ENCODE peak calls at places on chromosomes 3 and 15, in six cellular contexts. Y, A, P, N, T and E are unnamed samples.
A peak's percentile ranks its signal among the peaks of the same experiment; 100 is the strongest.

GRCh38 chr3:194272861-194273266 is 78.3 kb downstream of the CPN2 start:
- DNase-seq in Y (peak; percentile 87), A (no peak), P (no peak), N (no peak), T (no peak), E (no peak)

GRCh38 chr3:42510325-42510724 is 7.9 kb downstream of the VIPR1 start:
- DNase-seq in Y (no peak), A (no peak), P (no peak), N (no peak), T (no peak), E (peak; percentile 93)

GRCh38 chr3:73324203-73325155 is 263.0 kb downstream of the EBLN2 start:
- DNase-seq in Y (peak; percentile 7), A (no peak), P (peak; percentile 11), N (no peak), T (no peak), E (no peak)

GRCh38 chr15:49813615-49814014 is 192.8 kb downstream of the DTWD1 start:
- DNase-seq in Y (no peak), A (no peak), P (no peak), N (no peak), T (no peak), E (no peak)

GRCh38 chr15:89017370-89018066 is 70.7 kb upstream of the ABHD2 start:
- DNase-seq in Y (peak; percentile 83), A (peak; percentile 79), P (peak; percentile 70), N (peak; percentile 65), T (peak; percentile 77), E (peak; percentile 50)

GRCh38 chr3:172766718-172767405 is 16.3 kb downstream of the ECT2 start:
- DNase-seq in Y (no peak), A (no peak), P (no peak), N (no peak), T (no peak), E (no peak)

GRCh38 chr3:169460035-169460434 is 203.5 kb downstream of the MECOM start:
- DNase-seq in Y (no peak), A (peak; percentile 95), P (no peak), N (no peak), T (no peak), E (no peak)

GRCh38 chr3:51371943-51372557 is 13.0 kb upstream of the MANF start:
- DNase-seq in Y (peak; percentile 87), A (peak; percentile 89), P (no peak), N (no peak), T (peak; percentile 66), E (peak; percentile 53)

GRCh38 chr3:14228611-14229470 is 50.2 kb downstream of the LSM3 start:
- DNase-seq in Y (peak; percentile 58), A (no peak), P (no peak), N (no peak), T (no peak), E (no peak)

GRCh38 chr3:72821170-72821781 is 27.0 kb downstream of the SHQ1 start:
- DNase-seq in Y (peak; percentile 35), A (peak; percentile 43), P (peak; percentile 70), N (no peak), T (no peak), E (peak; percentile 96)

GRCh38 chr3:58036287-58037032 is 28.2 kb downstream of the FLNB start:
- DNase-seq in Y (no peak), A (no peak), P (no peak), N (no peak), T (no peak), E (no peak)

GRCh38 chr15:97235285-97235985 is 725.1 kb upstream of the ARRDC4 start:
- DNase-seq in Y (peak; percentile 67), A (peak; percentile 70), P (peak; percentile 15), N (peak; percentile 34), T (peak; percentile 64), E (peak; percentile 48)

GRCh38 chr15:100877551-100877950 is 2.1 kb upstream of the ALDH1A3 start:
- DNase-seq in Y (no peak), A (no peak), P (no peak), N (no peak), T (no peak), E (no peak)

GRCh38 chr3:194675081-194675640 is 3.2 kb upstream of the LSG1 start:
- DNase-seq in Y (no peak), A (peak; percentile 20), P (no peak), N (no peak), T (no peak), E (no peak)

GRCh38 chr15:87871130-87871737 is 385.3 kb downstream of the NTRK3 start:
- DNase-seq in Y (no peak), A (peak; percentile 29), P (no peak), N (no peak), T (no peak), E (no peak)

GRCh38 chr3:67329358-67329757 is 325.1 kb downstream of the SUCLG2 start:
- DNase-seq in Y (no peak), A (no peak), P (no peak), N (no peak), T (no peak), E (no peak)

GRCh38 chr3:33044676-33045075 is 52.3 kb downstream of the GLB1 start:
- DNase-seq in Y (no peak), A (no peak), P (no peak), N (no peak), T (no peak), E (peak; percentile 53)

GRCh38 chr3:161560006-161560637 is 63.5 kb downstream of the OTOL1 start:
- DNase-seq in Y (peak; percentile 82), A (peak; percentile 59), P (peak; percentile 10), N (no peak), T (peak; percentile 28), E (no peak)

GRCh38 chr3:155876037-155876436 is 5.6 kb downstream of the GMPS start:
- DNase-seq in Y (no peak), A (no peak), P (no peak), N (no peak), T (no peak), E (no peak)

GRCh38 chr15:82742134-82742533 is 32.5 kb upstream of the AP3B2 start:
- DNase-seq in Y (no peak), A (no peak), P (no peak), N (no peak), T (no peak), E (no peak)

GRCh38 chr3:78741066-78741645 is 1026.6 kb downstream of the ROBO1 start:
- DNase-seq in Y (peak; percentile 18), A (no peak), P (no peak), N (no peak), T (no peak), E (peak; percentile 9)

GRCh38 chr3:186588619-186589018 is 18.1 kb downstream of the DNAJB11 start:
- DNase-seq in Y (peak; percentile 12), A (no peak), P (no peak), N (no peak), T (no peak), E (no peak)

GRCh38 chr15:43249699-43250203 is 17.0 kb downstream of the TGM5 start:
- DNase-seq in Y (peak; percentile 65), A (peak; percentile 52), P (no peak), N (no peak), T (no peak), E (no peak)

GRCh38 chr3:97990624-97991277 is 18.5 kb upstream of the RIOX2 start:
- DNase-seq in Y (no peak), A (no peak), P (no peak), N (no peak), T (no peak), E (no peak)

GRCh38 chr3:58214484-58215316 is 3.9 kb upstream of the DNASE1L3 start:
- DNase-seq in Y (peak; percentile 41), A (peak; percentile 39), P (no peak), N (no peak), T (no peak), E (no peak)

GRCh38 chr3:147159141-147159540 is 247.2 kb downstream of the ZIC4 start:
- DNase-seq in Y (no peak), A (no peak), P (no peak), N (no peak), T (no peak), E (no peak)

GRCh38 chr3:23035927-23036640 is 167.0 kb upstream of the UBE2E2 start:
- DNase-seq in Y (no peak), A (no peak), P (no peak), N (no peak), T (peak; percentile 55), E (peak; percentile 2)

GRCh38 chr3:160401301-160402095 is 2.0 kb downstream of the SMC4 start:
- DNase-seq in Y (peak; percentile 81), A (peak; percentile 87), P (no peak), N (no peak), T (peak; percentile 29), E (peak; percentile 39)

GRCh38 chr3:160400631-160401150 is 1.2 kb downstream of the SMC4 start:
- DNase-seq in Y (peak; percentile 46), A (peak; percentile 20), P (no peak), N (peak; percentile 49), T (peak; percentile 56), E (peak; percentile 24)

GRCh38 chr3:160403796-160404510 is 4.5 kb downstream of the SMC4 start:
- DNase-seq in Y (peak; percentile 27), A (peak; percentile 58), P (no peak), N (no peak), T (no peak), E (no peak)

GRCh38 chr3:160402249-160403027 is 3.0 kb downstream of the SMC4 start:
- DNase-seq in Y (no peak), A (peak; percentile 29), P (no peak), N (no peak), T (no peak), E (peak; percentile 2)

DNA sequence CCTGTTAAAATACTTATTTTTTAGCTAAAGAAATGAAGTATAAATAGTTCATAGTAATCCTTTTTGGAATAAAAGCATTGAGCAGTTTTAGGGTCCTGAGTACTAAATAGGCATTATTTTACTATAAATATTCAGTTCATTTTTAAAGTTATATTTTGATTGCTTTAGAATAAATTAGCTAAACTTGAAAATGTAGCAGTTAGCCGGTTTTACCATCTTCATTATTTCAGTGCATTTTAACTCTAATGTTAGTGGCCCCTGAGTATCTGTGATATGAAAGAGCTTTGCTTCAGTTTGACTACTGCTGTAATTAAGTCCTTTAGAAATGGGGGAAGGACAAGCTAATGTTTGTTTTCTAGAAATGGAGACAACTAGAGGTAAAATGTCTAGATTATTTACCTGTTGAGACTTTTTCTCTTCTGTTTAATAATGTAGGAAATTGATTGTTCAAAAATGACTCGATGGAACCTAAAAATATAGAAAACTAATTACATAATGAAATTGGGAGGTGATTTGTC is 3.6 kb downstream of the SMC4 start:
- DNase-seq in Y (no peak), A (peak; percentile 36), P (no peak), N (no peak), T (no peak), E (peak; percentile 3)
- H3K4me3 ChIP-seq in Y (peak overlapping the region; percentile 85), A (peak overlapping the region; percentile 96), P (no peak overlapping the region), N (no peak overlapping the region), T (peak overlapping the region; percentile 80), E (no peak overlapping the region)

GRCh38 chr3:135966875-135967274 is 1.3 kb downstream of the PPP2R3A start:
- DNase-seq in Y (no peak), A (no peak), P (no peak), N (no peak), T (no peak), E (no peak)
- H3K4me3 ChIP-seq in Y (peak overlapping the region; percentile 83), A (peak overlapping the region; percentile 83), P (peak overlapping the region; percentile 89), N (peak overlapping the region; percentile 40), T (peak overlapping the region; percentile 67), E (no peak overlapping the region)

GRCh38 chr3:11583226-11583625 is 60.5 kb downstream of the VGLL4 start:
- DNase-seq in Y (no peak), A (peak; percentile 55), P (no peak), N (no peak), T (no peak), E (no peak)
- H3K4me3 ChIP-seq in Y (no peak overlapping the region), A (no peak overlapping the region), P (no peak overlapping the region), N (no peak overlapping the region), T (no peak overlapping the region), E (no peak overlapping the region)

GRCh38 chr15:85690546-85691226 is 104.0 kb downstream of the KLHL25 start:
- DNase-seq in Y (no peak), A (no peak), P (no peak), N (no peak), T (no peak), E (no peak)
- H3K4me3 ChIP-seq in Y (no peak overlapping the region), A (peak overlapping the region; percentile 47), P (no peak overlapping the region), N (no peak overlapping the region), T (peak overlapping the region; percentile 41), E (peak overlapping the region; percentile 25)